ENCODE peak calls at places on chromosomes 7 and 10, in five cellular contexts. H is H9, G is A549, Y is GM23338, M is ELF-1. R is an unnamed sample.
A peak's percentile ranks its signal among the peaks of the same experiment; 100 is the strongest.

GRCh38 chr7:34357946-34358345 is 300.1 kb upstream of the NPSR1 start:
- DNase-seq in Y (no peak), M (no peak), G (no peak), H (no peak), R (no peak)

GRCh38 chr7:41478187-41478586 is 224.7 kb downstream of the INHBA start:
- DNase-seq in H (no peak), G (no peak), Y (no peak), M (no peak), R (no peak)

GRCh38 chr10:77004917-77005564 is 632.6 kb downstream of the KCNMA1 start:
- DNase-seq in H (peak; percentile 37), Y (peak; percentile 89), M (peak; percentile 41), G (peak; percentile 53), R (no peak)

GRCh38 chr10:51910189-51910588 is 210.8 kb upstream of the CSTF2T start:
- DNase-seq in M (peak; percentile 44), H (peak; percentile 64), G (no peak), Y (peak; percentile 96), R (no peak)

GRCh38 chr7:110418651-110419270 is 672.2 kb upstream of the LRRN3 start:
- DNase-seq in Y (peak; percentile 11), G (no peak), H (no peak), M (no peak), R (no peak)

GRCh38 chr7:134458341-134458805 is 527 bp downstream of the AKR1B1 start:
- DNase-seq in M (peak; percentile 76), G (peak; percentile 74), Y (peak; percentile 79), H (peak; percentile 67), R (peak; percentile 59)

GRCh38 chr10:88424881-88425280 is 158.2 kb downstream of the RNLS start:
- DNase-seq in H (no peak), Y (no peak), M (no peak), G (no peak), R (no peak)

GRCh38 chr10:94194256-94194655 is 168.5 kb downstream of the NOC3L start:
- DNase-seq in H (no peak), M (peak; percentile 10), Y (no peak), G (peak; percentile 35), R (no peak)

GRCh38 chr10:128907155-128907554 is 559.9 kb upstream of the MGMT start:
- DNase-seq in Y (no peak), H (no peak), M (no peak), G (no peak), R (no peak)

GRCh38 chr10:93850484-93851015 is 43.2 kb upstream of the SLC35G1 start:
- DNase-seq in M (peak; percentile 50), H (no peak), Y (peak; percentile 39), G (no peak), R (no peak)

GRCh38 chr7:1197997-1198632 is 34.6 kb upstream of the UNCX start:
- DNase-seq in M (no peak), H (no peak), G (peak; percentile 31), Y (no peak), R (peak; percentile 8)

GRCh38 chr7:111931016-111931517 is 275.1 kb downstream of the DOCK4 start:
- DNase-seq in M (peak; percentile 42), H (peak; percentile 38), G (no peak), Y (peak; percentile 42), R (no peak)

GRCh38 chr7:141486959-141487358 is 64.3 kb upstream of the AGK start:
- DNase-seq in M (no peak), G (no peak), Y (peak; percentile 49), H (no peak), R (no peak)

GRCh38 chr10:126691456-126691855 is 21.0 kb upstream of the C10orf90 start:
- DNase-seq in H (no peak), Y (no peak), G (no peak), M (peak; percentile 6), R (no peak)

GRCh38 chr7:33108931-33109757 is at the start of gene RP9:
- DNase-seq in G (peak; percentile 77), M (peak; percentile 84), H (peak; percentile 91), Y (peak; percentile 95), R (peak; percentile 89)

GRCh38 chr7:568031-568680 is 48.5 kb upstream of the PDGFA start:
- DNase-seq in H (no peak), G (no peak), Y (no peak), M (no peak), R (no peak)

GRCh38 chr7:98995111-98995510 is 116.8 kb downstream of the TRRAP start:
- DNase-seq in H (no peak), Y (no peak), M (no peak), G (no peak), R (no peak)

GRCh38 chr10:77328272-77328816 is 309.3 kb downstream of the KCNMA1 start:
- DNase-seq in Y (peak; percentile 82), M (peak; percentile 10), H (peak; percentile 35), G (peak; percentile 35), R (no peak)

GRCh38 chr7:137094-137861 is 55.1 kb upstream of the FAM20C start:
- DNase-seq in H (no peak), G (no peak), M (no peak), Y (no peak), R (no peak)

GRCh38 chr7:64463636-64464375 is 99.1 kb downstream of the ZNF680 start:
- DNase-seq in G (no peak), M (no peak), Y (no peak), H (no peak), R (no peak)

GRCh38 chr10:119252470-119253151 is 45.2 kb downstream of the GRK5 start:
- DNase-seq in M (no peak), Y (no peak), H (no peak), G (no peak), R (no peak)

GRCh38 chr7:31126976-31127375 is 74.9 kb downstream of the ADCYAP1R1 start:
- DNase-seq in M (no peak), Y (no peak), H (no peak), G (no peak), R (no peak)